ENCODE peak calls at places on chromosomes 4 and X, in ten cellular contexts. U is activated T-cell treated with anti-CD3 and anti-CD28 coated beads for 1 hour; O is PC-9; K is SW480; Z is stimulated activated CD8-positive, alpha-beta memory T cell treated with anti-CD3 and anti-CD28 coated beads, Interleukin-4, amount 100 ng/mL, for 1 hour; D is T-helper 9 cell; A is COR-L47; F is CD8-positive, alpha-beta memory T cell; X is NCI-H2081; B is iris pigment epithelial cell. W is an unnamed sample.

GRCh38 chr4:144754562-144755410 is 108.8 kb downstream of the HHIP start:
- DNase-seq in U (no peak), D (no peak), K (no peak), B (peak; percentile 46), A (no peak), F (no peak), X (peak; percentile 50), Z (no peak), O (no peak), W (no peak)

GRCh38 chrX:102728646-102729045 is 8.1 kb downstream of the GPRASP3 start:
- DNase-seq in D (no peak), Z (no peak), F (no peak), A (no peak), X (no peak), O (no peak), B (no peak), K (no peak), U (no peak), W (no peak)

GRCh38 chrX:43557792-43558191 is 98.3 kb upstream of the MAOA start:
- DNase-seq in A (peak; percentile 14), F (peak; percentile 46), Z (no peak), D (peak; percentile 40), O (no peak), B (peak; percentile 71), U (peak; percentile 44), K (peak; percentile 56), X (peak; percentile 77), W (peak; percentile 46)

GRCh38 chr4:24003476-24003875 is 113.6 kb upstream of the PPARGC1A start:
- DNase-seq in A (no peak), U (no peak), K (no peak), Z (no peak), D (no peak), O (no peak), X (no peak), F (no peak), B (peak; percentile 2), W (no peak)

GRCh38 chr4:23855912-23856605 is 33.8 kb downstream of the PPARGC1A start:
- DNase-seq in A (no peak), K (peak; percentile 32), O (no peak), F (no peak), U (no peak), X (no peak), D (no peak), B (no peak), Z (no peak), W (no peak)

GRCh38 chr4:66572949-66573348 is 902.7 kb upstream of the EPHA5 start:
- DNase-seq in O (peak; percentile 60), D (no peak), Z (no peak), U (no peak), K (no peak), X (no peak), A (no peak), B (peak; percentile 82), F (no peak), W (no peak)

GRCh38 chr4:109010534-109010933 is 247.7 kb upstream of the ETNPPL start:
- DNase-seq in X (no peak), K (no peak), Z (no peak), F (no peak), D (no peak), B (peak; percentile 41), A (no peak), U (no peak), O (no peak), W (no peak)

GRCh38 chrX:48703642-48704481 is 7.3 kb downstream of the SUV39H1 start:
- DNase-seq in D (no peak), F (no peak), U (no peak), X (no peak), A (no peak), Z (no peak), B (peak; percentile 18), O (peak; percentile 85), K (peak; percentile 52), W (no peak)

GRCh38 chrX:47217121-47217851 is 1.2 kb upstream of the CDK16 start:
- DNase-seq in A (no peak), F (no peak), K (peak; percentile 65), D (no peak), Z (no peak), X (peak; percentile 60), O (peak; percentile 68), U (no peak), B (peak; percentile 70), W (no peak)

GRCh38 chr4:105106416-105106815 is 40.3 kb upstream of the TET2 start:
- DNase-seq in A (no peak), O (no peak), X (no peak), B (peak; percentile 39), D (no peak), K (no peak), Z (no peak), U (no peak), F (no peak), W (no peak)

GRCh38 chr4:27276322-27277073 is 415.9 kb downstream of the STIM2 start:
- DNase-seq in A (peak; percentile 20), O (no peak), F (no peak), B (no peak), K (no peak), X (peak; percentile 90), U (no peak), D (no peak), Z (no peak), W (peak; percentile 17)

GRCh38 chrX:48468247-48468671 is 1.8 kb downstream of the SLC38A5 start:
- DNase-seq in X (no peak), Z (no peak), U (no peak), D (peak; percentile 16), O (no peak), K (no peak), F (no peak), B (no peak), A (no peak), W (no peak)

GRCh38 chr4:185932491-185932890 is 120.5 kb upstream of the SORBS2 start:
- DNase-seq in O (no peak), A (no peak), F (no peak), B (peak; percentile 77), Z (no peak), K (no peak), U (no peak), X (no peak), D (no peak), W (no peak)

GRCh38 chrX:111352424-111352823 is 59.6 kb downstream of the DCX start:
- DNase-seq in O (no peak), F (no peak), Z (no peak), K (no peak), A (peak; percentile 32), D (no peak), X (peak; percentile 90), U (no peak), B (peak; percentile 43), W (peak; percentile 86)

GRCh38 chr4:26402458-26402857 is 81.6 kb downstream of the RBPJ start:
- DNase-seq in U (no peak), K (no peak), O (no peak), D (no peak), A (no peak), B (no peak), X (no peak), Z (no peak), F (no peak), W (no peak)

GRCh38 chr4:184039963-184040383 is 134.9 kb downstream of the STOX2 start:
- DNase-seq in D (no peak), K (no peak), F (no peak), U (no peak), X (no peak), Z (no peak), A (no peak), B (no peak), O (no peak), W (no peak)

GRCh38 chr4:32334759-32335158 is 1614.6 kb downstream of the PCDH7 start:
- DNase-seq in K (no peak), U (no peak), O (no peak), Z (no peak), B (no peak), X (no peak), A (no peak), F (no peak), D (no peak), W (no peak)

GRCh38 chrX:136112781-136113180 is 34.6 kb upstream of the FHL1 start:
- DNase-seq in D (no peak), X (no peak), O (no peak), U (no peak), A (no peak), F (no peak), K (no peak), Z (no peak), B (peak; percentile 18), W (no peak)

GRCh38 chrX:71989768-71990167 is 79.1 kb downstream of the NHSL2 start:
- DNase-seq in F (no peak), K (peak; percentile 41), B (no peak), X (no peak), U (no peak), Z (no peak), A (no peak), O (no peak), D (no peak), W (no peak)

GRCh38 chr4:10640535-10641159 is 43.9 kb downstream of the CLNK start:
- DNase-seq in A (no peak), O (no peak), K (no peak), Z (no peak), D (no peak), U (no peak), B (no peak), X (peak; percentile 15), F (peak; percentile 26), W (no peak)

GRCh38 chrX:75365243-75365975 is 91.5 kb downstream of the UPRT start:
- DNase-seq in K (no peak), D (no peak), X (no peak), O (no peak), F (no peak), A (no peak), B (no peak), U (no peak), Z (no peak), W (no peak)

GRCh38 chrX:136525738-136526606 is 6.0 kb upstream of the VGLL1 start:
- DNase-seq in D (no peak), X (no peak), A (peak; percentile 11), B (peak; percentile 87), U (no peak), K (no peak), O (peak; percentile 96), Z (no peak), F (no peak), W (peak; percentile 36)

GRCh38 chr4:180164799-180165198 is 2078.4 kb upstream of the TENM3 start:
- DNase-seq in U (no peak), F (no peak), X (no peak), D (no peak), Z (no peak), A (no peak), B (peak; percentile 19), O (no peak), K (no peak), W (no peak)

GRCh38 chr4:81635747-81636146 is 164.0 kb upstream of the RASGEF1B start:
- DNase-seq in O (peak; percentile 78), Z (no peak), A (no peak), U (no peak), B (no peak), K (no peak), D (no peak), X (no peak), F (no peak), W (no peak)

GRCh38 chr4:6916587-6917444 is 7.2 kb downstream of the TBC1D14 start:
- DNase-seq in F (no peak), K (peak; percentile 74), A (no peak), Z (no peak), U (peak; percentile 40), X (no peak), B (peak; percentile 62), O (peak; percentile 79), D (peak; percentile 55), W (no peak)

GRCh38 chrX:21373637-21374162 is 518 bp upstream of the CNKSR2 start:
- DNase-seq in U (peak; percentile 11), D (peak; percentile 5), K (no peak), Z (no peak), A (peak; percentile 36), O (no peak), F (no peak), X (peak; percentile 49), B (no peak), W (peak; percentile 50)

GRCh38 chr4:57374866-57375595 is 264.8 kb upstream of the IGFBP7 start:
- DNase-seq in O (no peak), U (no peak), D (no peak), B (peak; percentile 1), A (no peak), X (no peak), F (no peak), K (no peak), Z (no peak), W (no peak)

GRCh38 chr4:16196482-16197393 is 29.5 kb downstream of the TAPT1 start:
- DNase-seq in Z (no peak), X (peak; percentile 77), K (no peak), F (no peak), B (peak; percentile 70), O (peak; percentile 51), U (no peak), D (no peak), A (peak; percentile 64), W (peak; percentile 13)